ENCODE peak calls at places on chromosomes 12 and 14, in five cellular contexts. B is vagina, F is DND-41, G is tibial artery, T is RWPE2. W is an unnamed sample. For H3K4me1, the result is how much of the 10 kb centered on the place peaks cover.

GRCh38 chr14:67977468-67978034 is 158.0 kb downstream of the RAD51B start:
- DNase-seq in G (no peak), T (no peak), F (no peak), B (no peak), W (no peak)

GRCh38 chr12:67590122-67590795 is 58.3 kb upstream of the DYRK2 start:
- DNase-seq in T (no peak), B (no peak), F (peak), G (no peak), W (no peak)

GRCh38 chr14:104467236-104467635 is 112.3 kb upstream of the C14orf180 start:
- DNase-seq in G (no peak), F (no peak), T (no peak), B (no peak), W (no peak)

GRCh38 chr12:31317471-31318397 is 8.2 kb downstream of the SINHCAF start:
- DNase-seq in G (no peak), F (no peak), T (no peak), B (no peak), W (no peak)

GRCh38 chr14:22598896-22599244 is 770 bp downstream of the ABHD4 start:
- DNase-seq in G (peak), T (no peak), F (no peak), B (no peak), W (peak)

GRCh38 chr14:54191846-54192245 is 205.0 kb upstream of the CDKN3 start:
- DNase-seq in B (no peak), G (no peak), T (no peak), F (no peak), W (no peak)

GRCh38 chr14:24367506-24368214 is at the start of gene NFATC4:
- DNase-seq in B (no peak), G (peak), F (no peak), T (no peak), W (peak)

GRCh38 chr12:47024463-47024862 is 55.0 kb upstream of the PCED1B start:
- DNase-seq in B (no peak), G (no peak), F (no peak), T (no peak), W (no peak)

GRCh38 chr12:109759076-109759420 is 45.4 kb downstream of the FAM222A start:
- DNase-seq in T (peak), B (peak), G (peak), F (no peak), W (peak)

GRCh38 chr14:94423465-94424056 is 29.0 kb downstream of the SERPINA11 start:
- DNase-seq in T (no peak), F (peak), G (peak), B (peak), W (peak)

GRCh38 chr12:25404955-25405354 is 148.1 kb downstream of the LMNTD1 start:
- DNase-seq in G (no peak), B (no peak), F (no peak), T (no peak), W (no peak)

GRCh38 chr12:62252576-62252975 is 7.6 kb upstream of the USP15 start:
- DNase-seq in G (no peak), F (no peak), T (no peak), B (no peak), W (no peak)

GRCh38 chr14:70655110-70655826 is 13.6 kb downstream of the TTC9 start:
- DNase-seq in F (peak), T (no peak), B (no peak), G (no peak), W (no peak)

GRCh38 chr12:14995583-14996425 is 23.0 kb downstream of the PDE6H start:
- DNase-seq in B (no peak), G (no peak), F (no peak), T (no peak), W (no peak)

GRCh38 chr14:68295316-68295816 is 475.8 kb downstream of the RAD51B start:
- DNase-seq in G (no peak), T (no peak), F (no peak), B (no peak), W (no peak)

GRCh38 chr14:72478397-72479025 is 415.4 kb downstream of the DPF3 start:
- DNase-seq in T (no peak), G (no peak), F (no peak), B (peak), W (no peak)

GRCh38 chr12:79020106-79020505 is 155.5 kb downstream of the SYT1 start:
- DNase-seq in T (no peak), F (no peak), B (no peak), G (no peak), W (no peak)

GRCh38 chr12:20807192-20808080 is 3.1 kb upstream of the SLCO1B3 start:
- DNase-seq in F (no peak), T (no peak), B (no peak), G (no peak), W (no peak)

GRCh38 chr12:943051-943450 is 6.4 kb downstream of the RAD52 start:
- DNase-seq in B (no peak), F (no peak), T (no peak), G (no peak), W (no peak)

GRCh38 chr12:81615031-81615430 is 144.1 kb downstream of the PPFIA2 start:
- DNase-seq in G (no peak), F (no peak), T (no peak), B (no peak), W (no peak)

DNA sequence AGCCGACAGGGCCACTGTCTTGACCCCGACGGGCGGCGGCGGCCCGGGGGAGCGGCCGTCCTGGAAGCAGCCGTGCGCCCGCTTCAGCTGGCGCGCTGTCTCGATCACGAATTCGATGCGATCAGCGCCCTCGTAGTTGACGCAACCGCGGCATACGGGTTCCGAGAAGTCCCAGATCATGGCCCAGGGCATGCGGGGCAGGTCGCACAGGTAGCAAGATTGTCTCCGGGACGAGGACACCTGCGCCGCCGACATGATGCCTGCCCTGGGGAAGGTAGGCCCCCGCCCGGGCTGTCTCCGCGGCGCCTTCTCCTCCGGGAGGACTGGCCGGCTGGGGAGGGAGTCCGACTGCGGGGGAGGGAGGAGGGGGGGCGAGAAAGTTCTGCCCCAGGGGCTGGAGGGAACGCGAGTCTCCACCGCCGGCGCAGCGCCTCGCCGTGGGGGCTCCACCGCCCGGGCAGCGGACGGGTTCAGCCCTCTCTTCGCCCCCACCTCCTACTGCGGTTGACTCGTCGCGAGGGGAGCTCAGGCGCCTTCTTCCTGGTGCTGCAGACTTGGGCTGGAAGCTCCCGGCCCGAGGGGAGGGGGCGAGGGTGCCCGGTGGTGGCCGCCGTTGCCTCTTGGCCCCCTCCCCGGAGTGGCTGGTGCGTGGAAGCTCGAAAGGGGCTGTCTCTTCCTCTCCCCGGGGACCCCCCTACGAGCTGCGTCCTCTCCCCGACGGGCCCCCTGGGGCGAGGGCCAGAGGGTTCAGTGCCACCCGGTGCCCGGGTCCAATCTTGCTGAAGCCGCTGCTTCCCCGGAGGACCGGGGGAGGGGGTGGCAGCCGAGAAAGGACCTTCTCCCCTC is 747 bp downstream of the IRF2BPL start:
- DNase-seq in G (peak), T (peak), F (peak), B (no peak), W (no peak)
- H3K4me1 ChIP-seq in G (half or more), T (under half), F (under half), B (half or more), W (under half)

GRCh38 chr12:54051916-54052744 is 1.5 kb upstream of the HOXC4 start:
- DNase-seq in T (no peak), B (no peak), G (no peak), F (no peak), W (no peak)
- H3K4me3 ChIP-seq in T (no peak), B (no peak), G (peak), F (no peak), W (peak)

DNA sequence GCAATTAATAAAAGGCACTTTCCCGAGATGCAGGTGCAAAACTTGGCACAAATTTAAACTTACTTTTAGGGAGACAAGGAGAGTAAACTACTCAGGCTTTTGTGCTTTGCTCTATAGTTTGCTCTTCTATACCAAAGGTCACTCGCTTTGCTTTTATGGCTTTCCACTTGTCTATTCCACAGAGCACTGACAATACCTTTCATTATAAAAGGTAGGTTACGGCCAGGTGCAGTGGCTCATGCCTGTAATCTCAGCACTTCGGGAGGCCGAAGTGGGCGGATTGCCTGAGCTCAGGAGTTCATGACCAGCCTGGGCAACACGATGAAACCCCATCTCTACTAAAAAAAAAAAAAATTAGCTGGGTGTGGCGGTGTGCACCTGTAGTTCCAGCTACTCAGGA is 32.9 kb downstream of the ALKBH1 start:
- DNase-seq in G (no peak), F (no peak), B (no peak), T (no peak), W (no peak)
- H3K27ac ChIP-seq in G (no peak), F (no peak), B (no peak), T (no peak), W (no peak)

DNA sequence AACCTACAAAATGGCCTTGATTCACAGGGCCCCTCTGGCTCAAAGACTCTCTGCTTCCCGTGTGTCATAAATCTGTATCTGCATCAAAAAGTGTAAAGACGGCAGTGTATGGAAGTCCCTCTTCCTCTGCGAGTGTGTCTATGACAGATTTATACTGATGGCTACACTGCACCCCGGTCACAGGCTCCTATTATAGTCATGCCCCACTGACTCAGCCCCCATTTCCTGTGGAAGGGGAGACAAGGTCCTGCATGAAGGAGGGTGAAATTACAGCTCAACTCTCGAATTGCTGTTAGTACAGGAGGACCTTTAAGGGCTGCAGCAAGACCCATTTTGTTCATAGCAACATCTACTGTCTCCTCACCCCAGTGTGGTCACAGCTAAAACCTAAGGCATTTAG is 68.6 kb downstream of the HMGA2 start:
- DNase-seq in G (no peak), T (no peak), B (no peak), F (no peak), W (no peak)
- H3K4me1 ChIP-seq in G (under half), T (half or more), B (under half), F (under half), W (under half)

GRCh38 chr12:52005903-52006703 is 643 bp upstream of the TAMALIN start:
- DNase-seq in F (no peak), B (no peak), T (no peak), G (peak), W (peak)

GRCh38 chr12:52003591-52003990 is 3.2 kb upstream of the TAMALIN start:
- DNase-seq in T (no peak), F (peak), B (no peak), G (no peak), W (no peak)

GRCh38 chr12:52006726-52007157 is at the start of gene TAMALIN:
- DNase-seq in G (peak), T (no peak), B (no peak), F (peak), W (no peak)

GRCh38 chr12:52004042-52004648 is 2.6 kb upstream of the TAMALIN start:
- DNase-seq in B (no peak), F (no peak), G (no peak), T (no peak), W (no peak)

GRCh38 chr12:52005218-52005902 is 1.4 kb upstream of the TAMALIN start:
- DNase-seq in B (no peak), T (no peak), F (no peak), G (no peak), W (no peak)
- H3K4me3 ChIP-seq in B (no peak), T (no peak), F (no peak), G (no peak), W (no peak)

GRCh38 chr12:93146278-93146939 is 217.3 kb upstream of the EEA1 start:
- DNase-seq in T (no peak), B (no peak), G (no peak), F (no peak), W (no peak)

GRCh38 chr12:93142881-93143280 is 213.8 kb upstream of the EEA1 start:
- DNase-seq in B (no peak), F (no peak), T (no peak), G (no peak), W (no peak)

GRCh38 chr12:93145086-93145485 is 216.0 kb upstream of the EEA1 start:
- DNase-seq in T (no peak), B (no peak), G (no peak), F (no peak), W (no peak)

GRCh38 chr12:93146970-93147369 is 217.9 kb upstream of the EEA1 start:
- DNase-seq in F (no peak), B (no peak), G (no peak), T (no peak), W (no peak)

DNA sequence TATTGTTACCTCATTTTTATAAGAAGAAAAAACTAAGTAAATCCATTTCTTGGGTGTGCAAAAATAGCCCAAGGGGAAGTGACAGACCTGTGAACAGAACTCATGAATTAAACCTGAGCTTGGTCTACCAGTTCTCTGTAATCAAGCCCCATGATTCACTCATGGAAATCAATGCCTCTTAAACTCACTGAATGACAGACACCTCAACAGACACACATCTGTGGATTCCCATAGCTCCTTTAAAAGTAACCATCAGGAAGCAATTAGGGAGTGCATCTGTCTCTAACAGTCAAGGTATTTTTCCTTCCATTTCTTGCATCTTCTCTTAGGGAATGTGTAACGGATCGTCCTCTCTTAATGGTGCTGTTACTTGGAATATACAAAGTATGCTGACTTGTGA is 215.0 kb upstream of the EEA1 start:
- DNase-seq in T (no peak), B (no peak), F (no peak), G (no peak), W (no peak)
- H3K27ac ChIP-seq in T (no peak), B (no peak), F (no peak), G (no peak), W (no peak)

GRCh38 chr14:92106095-92106937 is at the start of gene ATXN3:
- DNase-seq in B (peak), F (peak), T (peak), G (peak), W (peak)

GRCh38 chr14:92105073-92105844 is 1.1 kb downstream of the ATXN3 start:
- DNase-seq in F (no peak), G (no peak), B (no peak), T (no peak), W (no peak)

GRCh38 chr14:92105845-92106094 is 612 bp downstream of the ATXN3 start:
- DNase-seq in F (no peak), G (peak), B (no peak), T (no peak), W (peak)

GRCh38 chr14:92099802-92100201 is 6.6 kb downstream of the ATXN3 start:
- DNase-seq in F (no peak), G (no peak), T (no peak), B (no peak), W (no peak)

GRCh38 chr14:92103363-92103762 is 3.0 kb downstream of the ATXN3 start:
- DNase-seq in F (no peak), B (no peak), G (no peak), T (no peak), W (no peak)
- H3K4me1 ChIP-seq in F (under half), B (half or more), G (under half), T (under half), W (under half)

GRCh38 chr12:4448943-4449861 is 3.6 kb upstream of the FGF6 start:
- DNase-seq in G (no peak), T (no peak), B (peak), F (no peak), W (no peak)
- H3K4me3 ChIP-seq in G (no peak), T (no peak), B (no peak), F (no peak), W (no peak)

DNA sequence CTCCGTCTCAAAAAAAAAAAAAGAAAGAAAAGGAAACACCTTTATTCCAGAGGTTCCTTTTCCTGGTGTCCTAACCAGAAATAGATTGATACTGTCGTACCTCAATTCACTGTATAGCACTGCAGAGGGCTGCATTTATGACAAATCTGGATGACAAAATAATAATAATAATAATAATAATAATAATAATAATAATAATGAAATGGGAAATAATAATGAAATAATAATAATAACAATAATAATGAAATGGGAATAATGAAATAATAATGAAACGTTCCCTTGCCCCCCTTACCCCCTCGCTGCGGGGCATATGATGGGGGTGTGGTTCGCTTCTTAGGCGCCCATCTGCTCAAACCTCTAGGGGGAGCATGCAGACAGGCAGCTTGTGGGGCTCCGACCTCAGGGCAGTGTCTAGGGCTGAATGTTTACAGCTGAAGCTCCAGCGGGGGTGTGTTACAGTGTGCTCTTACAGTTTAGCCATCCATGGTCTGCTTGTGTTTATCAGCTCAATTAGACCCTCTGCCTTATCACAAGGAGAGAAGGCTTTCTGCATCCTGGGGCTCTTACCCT is 1088.3 kb upstream of the SEL1L start:
- DNase-seq in T (no peak), F (no peak), B (no peak), G (no peak), W (no peak)
- H3K27ac ChIP-seq in T (no peak), F (no peak), B (no peak), G (no peak), W (no peak)

GRCh38 chr14:101843665-101844064 is 82.2 kb downstream of the PPP2R5C start:
- DNase-seq in B (no peak), G (no peak), F (peak), T (no peak), W (no peak)

GRCh38 chr14:101845496-101845895 is 84.0 kb downstream of the PPP2R5C start:
- DNase-seq in G (no peak), F (no peak), B (no peak), T (no peak), W (no peak)

GRCh38 chr14:101844219-101844618 is 82.7 kb downstream of the PPP2R5C start:
- DNase-seq in F (no peak), G (no peak), T (no peak), B (no peak), W (no peak)

GRCh38 chr14:101844752-101845151 is 83.2 kb downstream of the PPP2R5C start:
- DNase-seq in T (no peak), G (no peak), F (no peak), B (no peak), W (no peak)

DNA sequence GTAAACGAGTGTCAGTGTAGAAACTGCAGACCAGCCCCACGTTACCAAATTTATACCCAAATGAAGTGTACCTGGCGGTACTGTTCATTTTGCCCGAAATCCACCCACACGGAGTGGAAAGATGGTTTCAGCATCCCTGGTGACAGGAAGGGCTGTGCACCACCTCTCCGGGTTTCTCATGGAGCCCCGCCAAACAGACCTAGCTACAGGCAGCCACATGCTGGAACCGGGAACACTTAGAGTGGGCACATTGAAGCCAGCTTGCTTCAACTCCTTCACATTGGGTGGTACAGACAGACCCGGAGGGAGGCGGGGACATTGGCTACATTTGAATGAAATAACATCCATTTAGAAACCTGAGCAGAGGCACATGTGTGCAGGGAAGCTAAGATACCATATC is 84.4 kb downstream of the PPP2R5C start:
- DNase-seq in F (no peak), T (no peak), B (no peak), G (no peak), W (no peak)
- H3K4me1 ChIP-seq in F (under half), T (under half), B (under half), G (under half), W (under half)